ENCODE peak calls at places on chromosomes 13 and 19, in four cellular contexts. J is uterus, O is colonic mucosa, U is fibroblast of pulmonary artery. M is an unnamed sample.

GRCh38 chr13:38180100-38180499 is 169.6 kb upstream of the UFM1 start:
- DNase-seq in U (peak; percentile 89), J (no peak), O (no peak), M (no peak)

GRCh38 chr19:15291089-15291488 is 41.2 kb downstream of the BRD4 start:
- DNase-seq in O (no peak), U (no peak), J (no peak), M (no peak)

GRCh38 chr19:18733196-18733647 is 49.7 kb downstream of the CRTC1 start:
- DNase-seq in J (peak; percentile 41), U (peak; percentile 68), O (no peak), M (no peak)

GRCh38 chr19:52963229-52963760 is 614 bp upstream of the ZNF816 start:
- DNase-seq in J (peak; percentile 20), O (peak; percentile 33), U (no peak), M (peak; percentile 42)

GRCh38 chr19:28941833-28942232 is 271.1 kb downstream of the UQCRFS1 start:
- DNase-seq in O (no peak), J (no peak), U (peak; percentile 20), M (no peak)

GRCh38 chr19:8367327-8368001 is 3.5 kb downstream of the ANGPTL4 start:
- DNase-seq in U (peak; percentile 99), J (peak; percentile 85), O (peak; percentile 79), M (peak; percentile 92)

GRCh38 chr13:40096357-40096911 is 441.0 kb downstream of the COG6 start:
- DNase-seq in J (no peak), O (no peak), U (no peak), M (no peak)

GRCh38 chr13:77697208-77698103 is at the start of gene SLAIN1:
- DNase-seq in U (peak; percentile 13), O (peak; percentile 72), J (peak; percentile 64), M (peak; percentile 94)

GRCh38 chr19:17109962-17110598 is 34.5 kb downstream of the MYO9B start:
- DNase-seq in O (peak; percentile 53), U (no peak), J (no peak), M (no peak)

GRCh38 chr19:50906217-50906616 is 5.0 kb downstream of the KLK4 start:
- DNase-seq in O (peak; percentile 32), J (no peak), U (peak; percentile 21), M (peak; percentile 88)

GRCh38 chr19:17966497-17967257 is at the start of gene KCNN1:
- DNase-seq in U (no peak), O (no peak), J (no peak), M (peak; percentile 100)

GRCh38 chr19:2417881-2418406 is 9.4 kb downstream of the TIMM13 start:
- DNase-seq in U (no peak), O (no peak), J (no peak), M (no peak)

GRCh38 chr13:19860884-19861655 is 2.4 kb downstream of the ZMYM5 start:
- DNase-seq in U (peak; percentile 74), J (no peak), O (no peak), M (no peak)

GRCh38 chr13:63455938-63456337 is 2040.3 kb upstream of the PCDH20 start:
- DNase-seq in J (no peak), O (no peak), U (no peak), M (peak; percentile 4)

GRCh38 chr13:112326821-112327370 is 49.3 kb upstream of the SPACA7 start:
- DNase-seq in J (no peak), O (no peak), U (no peak), M (peak; percentile 30)

GRCh38 chr19:17598953-17599352 is 43.5 kb downstream of the COLGALT1 start:
- DNase-seq in U (no peak), J (no peak), O (no peak), M (no peak)

GRCh38 chr19:11535792-11536595 is 2.7 kb upstream of the CNN1 start:
- DNase-seq in O (peak; percentile 91), J (peak; percentile 94), U (peak; percentile 90), M (peak; percentile 99)

GRCh38 chr19:48135411-48135810 is 24.8 kb upstream of the PLA2G4C start:
- DNase-seq in J (no peak), U (no peak), O (peak; percentile 25), M (peak; percentile 87)

GRCh38 chr19:38395381-38396127 is 7.1 kb downstream of the SPRED3 start:
- DNase-seq in J (no peak), U (no peak), O (no peak), M (no peak)

GRCh38 chr13:24684600-24684998 is 4.4 kb downstream of the ATP12A start:
- DNase-seq in O (no peak), J (no peak), U (no peak), M (no peak)

GRCh38 chr19:53659292-53659691 is 27.5 kb downstream of the DPRX start:
- DNase-seq in O (no peak), J (no peak), U (peak; percentile 3), M (peak; percentile 78)

DNA sequence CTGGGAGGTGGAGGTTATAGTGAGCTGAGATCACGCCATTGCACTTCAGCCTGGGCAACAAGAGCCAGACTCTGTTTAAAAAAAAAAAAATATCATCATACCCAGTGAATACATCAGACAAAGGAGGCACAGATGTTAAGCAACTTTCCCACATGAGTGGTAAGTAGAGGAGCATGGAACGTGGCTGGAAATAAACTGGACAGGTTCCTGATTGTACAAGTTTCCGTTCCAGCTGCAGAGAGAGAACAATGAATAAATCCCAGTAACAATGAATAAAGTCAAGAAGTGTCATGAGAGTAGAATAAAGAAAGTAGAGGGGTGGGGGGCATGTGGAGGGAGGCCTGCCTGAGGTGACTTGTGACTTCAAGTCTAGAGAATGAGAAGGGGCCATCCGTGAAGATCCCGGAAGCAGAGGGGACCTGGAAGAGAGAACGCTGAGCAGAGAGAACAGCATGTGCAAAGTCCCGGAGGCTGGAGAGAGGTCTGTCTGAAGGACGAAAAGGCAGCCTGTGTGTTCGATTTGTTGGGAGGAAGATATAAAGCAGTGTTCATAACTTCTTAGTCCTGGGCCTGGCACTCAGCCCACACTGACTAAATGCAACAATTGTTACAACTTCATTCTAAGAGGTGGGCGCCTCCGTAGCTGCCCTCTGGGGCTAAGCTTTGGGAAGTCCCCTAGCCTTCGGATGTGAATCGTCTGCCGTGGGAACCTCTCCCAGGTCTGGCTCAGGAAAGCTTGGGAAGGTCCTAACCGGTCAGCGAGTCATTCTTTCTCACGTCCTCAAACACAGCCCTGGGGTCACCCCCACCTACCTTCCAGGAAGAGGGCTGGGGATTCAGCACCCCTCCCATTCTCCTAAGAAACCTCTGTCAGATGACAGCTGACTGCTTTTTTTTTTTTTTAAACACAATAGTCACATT is 15.3 kb upstream of the ARHGEF18 start:
- DNase-seq in J (peak; percentile 42), O (no peak), U (peak; percentile 77), M (no peak)
- H3K4me3 ChIP-seq in J (no peak overlapping the region), O (no peak overlapping the region), U (no peak overlapping the region), M (no peak overlapping the region)

GRCh38 chr13:114128624-114129522 is 3.5 kb downstream of the RASA3 start:
- DNase-seq in J (peak; percentile 69), U (peak; percentile 91), O (peak; percentile 67), M (no peak)

GRCh38 chr13:114130708-114131580 is 1.5 kb downstream of the RASA3 start:
- DNase-seq in U (peak; percentile 79), J (peak; percentile 51), O (peak; percentile 47), M (peak; percentile 84)

GRCh38 chr13:114128348-114128623 is 4.1 kb downstream of the RASA3 start:
- DNase-seq in U (no peak), J (no peak), O (no peak), M (no peak)

GRCh38 chr13:114130131-114130707 is 2.2 kb downstream of the RASA3 start:
- DNase-seq in J (no peak), O (no peak), U (no peak), M (no peak)

GRCh38 chr13:114129649-114130062 is 2.8 kb downstream of the RASA3 start:
- DNase-seq in U (no peak), J (no peak), O (no peak), M (no peak)
- H3K4me3 ChIP-seq in U (peak overlapping the region; percentile 83), J (no peak overlapping the region), O (peak overlapping the region; percentile 1), M (no peak overlapping the region)

DNA sequence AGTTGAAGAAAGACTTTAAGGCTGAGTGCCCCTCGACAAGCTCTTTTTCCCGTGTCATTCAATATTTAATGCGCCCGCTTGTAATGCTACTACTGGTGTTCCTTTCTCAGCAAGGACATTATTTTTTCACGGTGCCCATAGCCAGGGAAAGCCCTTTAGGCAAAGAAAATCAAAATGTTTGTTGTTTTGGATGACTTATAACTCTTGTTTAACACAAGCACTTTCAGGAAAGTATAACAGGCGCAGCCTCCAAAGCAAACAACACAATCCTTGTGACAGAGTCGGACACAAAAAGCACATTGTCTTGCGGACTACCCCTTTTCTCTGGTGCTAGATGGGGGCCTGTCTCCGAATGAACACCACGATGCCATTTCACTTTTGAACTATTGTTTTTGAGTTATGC is 12.4 kb downstream of the ZIC5 start:
- DNase-seq in U (no peak), O (no peak), J (no peak), M (peak; percentile 46)
- H3K4me3 ChIP-seq in U (no peak overlapping the region), O (no peak overlapping the region), J (no peak overlapping the region), M (peak overlapping the region; percentile 41)

DNA sequence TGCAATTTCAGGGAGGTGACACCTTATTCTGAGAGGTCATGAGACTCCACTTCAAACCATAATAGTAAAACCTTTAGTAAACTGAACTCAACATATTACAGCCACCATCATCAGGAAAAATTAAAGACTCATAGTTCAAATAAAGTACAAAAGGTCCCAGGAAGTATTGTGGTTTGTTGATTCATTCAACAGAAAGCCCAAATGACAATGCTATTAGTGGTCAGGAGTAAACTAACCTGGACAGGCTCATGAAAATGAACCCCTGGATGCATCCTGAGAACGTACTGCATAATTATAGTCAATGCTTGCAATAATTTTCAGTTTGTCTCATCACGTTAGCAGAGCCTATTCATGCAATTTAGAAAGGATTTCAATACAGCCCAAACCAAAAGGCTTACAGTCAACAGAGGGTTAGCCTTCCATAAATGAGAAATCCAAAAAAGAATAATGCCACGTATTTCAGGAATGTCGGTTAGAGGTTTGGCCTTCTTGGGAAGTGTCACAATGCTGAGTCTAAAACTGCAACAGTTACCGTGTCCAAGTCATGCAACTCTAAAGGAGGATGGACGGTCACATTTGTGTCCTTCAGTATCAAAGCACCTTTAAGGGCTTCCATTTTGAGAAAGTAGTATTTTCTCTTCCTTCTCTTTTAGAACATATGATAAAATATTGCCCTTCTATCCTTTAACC is 280.8 kb downstream of the ABCC4 start:
- DNase-seq in O (no peak), U (peak; percentile 8), J (no peak), M (no peak)
- H3K4me3 ChIP-seq in O (no peak overlapping the region), U (no peak overlapping the region), J (no peak overlapping the region), M (no peak overlapping the region)

GRCh38 chr19:35039881-35040456 is 1.6 kb upstream of the HPN start:
- DNase-seq in J (no peak), U (no peak), O (no peak), M (peak; percentile 68)
- H3K4me3 ChIP-seq in J (no peak overlapping the region), U (no peak overlapping the region), O (peak overlapping the region; percentile 15), M (no peak overlapping the region)

DNA sequence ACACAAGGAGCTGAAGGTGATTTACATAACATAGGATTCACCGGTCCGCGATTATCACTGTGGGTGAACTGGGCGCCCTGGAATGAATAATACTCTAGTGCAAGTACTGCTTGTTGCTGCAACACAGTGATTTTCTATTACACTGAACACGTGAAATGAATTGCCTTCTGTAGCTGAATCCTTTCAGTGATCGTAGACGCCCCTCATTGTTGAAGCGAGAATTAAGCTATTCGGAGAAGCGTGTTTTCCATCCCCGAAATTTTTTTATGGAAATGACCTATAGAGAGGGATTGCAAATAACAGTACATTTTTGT is 2.7 kb upstream of the MAB21L1 start:
- DNase-seq in U (no peak), J (no peak), O (no peak), M (peak; percentile 60)
- H3K4me3 ChIP-seq in U (no peak overlapping the region), J (no peak overlapping the region), O (no peak overlapping the region), M (no peak overlapping the region)

M was measured in H7.